ENCODE peak calls at places on chromosomes 4 and X, in four cellular contexts. I is kidney, O is endodermal cell, D is MM.1S. A is an unnamed sample.

GRCh38 chrX:45172890-45173289 is 27.8 kb downstream of the DIPK2B start:
- DNase-seq in O (no peak), I (no peak), D (no peak), A (no peak)

GRCh38 chr4:6532102-6532501 is 42.9 kb upstream of the MAN2B2 start:
- DNase-seq in I (no peak), O (no peak), D (no peak), A (no peak)

GRCh38 chr4:182643801-182644311 is 273.3 kb downstream of the DCTD start:
- DNase-seq in O (no peak), I (no peak), D (no peak), A (peak; percentile 69)

GRCh38 chrX:47651043-47651905 is 911 bp upstream of the ELK1 start:
- DNase-seq in O (no peak), D (no peak), I (no peak), A (no peak)

GRCh38 chr4:757111-757510 is 51.5 kb downstream of the PCGF3 start:
- DNase-seq in I (no peak), O (no peak), D (no peak), A (no peak)

GRCh38 chr4:36485885-36486284 is 204.5 kb downstream of the DTHD1 start:
- DNase-seq in D (no peak), I (no peak), O (no peak), A (no peak)

GRCh38 chr4:97432551-97432950 is 710.7 kb downstream of the STPG2 start:
- DNase-seq in D (no peak), I (no peak), O (no peak), A (no peak)

GRCh38 chrX:46840946-46841740 is 4.3 kb downstream of the RP2 start:
- DNase-seq in O (no peak), I (no peak), D (no peak), A (no peak)

GRCh38 chrX:77446029-77446585 is 1.1 kb upstream of the FGF16 start:
- DNase-seq in D (peak; percentile 14), I (peak; percentile 72), O (peak; percentile 83), A (peak; percentile 15)

GRCh38 chr4:145557720-145558119 is 61.5 kb upstream of the MMAA start:
- DNase-seq in D (peak; percentile 77), I (peak; percentile 76), O (peak; percentile 89), A (peak; percentile 66)

GRCh38 chr4:6532658-6533057 is 42.3 kb upstream of the MAN2B2 start:
- DNase-seq in O (no peak), D (no peak), I (no peak), A (no peak)

DNA sequence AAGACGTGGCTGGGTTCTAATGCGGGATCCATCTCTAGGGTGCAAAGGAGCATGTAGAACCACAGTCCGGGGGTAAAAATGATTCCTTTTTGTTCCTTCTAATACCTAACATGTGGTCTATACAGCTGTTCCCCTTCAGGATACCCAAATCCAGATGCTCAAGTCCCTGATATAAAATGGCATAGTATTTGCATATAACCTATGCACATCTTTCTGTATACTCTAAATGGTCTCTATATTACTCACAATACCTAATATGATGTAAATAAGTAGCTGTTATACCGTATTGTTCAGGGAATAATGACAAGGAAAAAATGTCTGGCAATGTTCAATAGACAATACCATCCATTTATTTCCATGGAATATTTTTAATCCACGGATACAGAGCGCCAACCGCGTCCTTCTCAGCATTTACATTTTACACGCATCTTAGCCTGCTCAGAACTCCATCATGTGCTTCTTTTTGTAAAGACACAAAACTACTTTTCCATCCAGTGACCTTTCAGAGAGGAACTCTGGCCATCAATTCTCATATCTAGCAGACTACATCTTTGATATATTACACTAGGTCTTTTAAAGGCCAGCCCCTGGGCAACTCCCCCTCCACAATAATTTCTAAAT is 31.9 kb downstream of the ACSL1 start:
- DNase-seq in D (no peak), O (no peak), I (no peak), A (no peak)
- H3K27ac ChIP-seq in D (no peak overlapping the region), O (no peak overlapping the region), I (no peak overlapping the region), A (peak overlapping the region; percentile 79)

GRCh38 chrX:107738272-107738671 is 37.3 kb downstream of the TSC22D3 start:
- DNase-seq in I (no peak), D (no peak), O (peak; percentile 55), A (no peak)
- H3K4me1 ChIP-seq in I (peaks cover 27% of the 10 kb centered on the region), D (peaks cover 14% of the 10 kb centered on the region), O (no peaks in the 10 kb centered on the region), A (peaks cover 96% of the 10 kb centered on the region)

GRCh38 chr4:56742080-56742871 is 61.2 kb upstream of the HOPX start:
- DNase-seq in O (no peak), I (no peak), D (no peak), A (no peak)
- H3K27ac ChIP-seq in O (no peak overlapping the region), I (no peak overlapping the region), D (no peak overlapping the region), A (no peak overlapping the region)

GRCh38 chr4:38856524-38857337 is at the start of gene TLR6:
- DNase-seq in O (peak; percentile 82), I (no peak), D (peak; percentile 91), A (peak; percentile 53)
- H3K4me1 ChIP-seq in O (no peaks in the 10 kb centered on the region), I (no peaks in the 10 kb centered on the region), D (peaks cover 24% of the 10 kb centered on the region), A (peaks cover 30% of the 10 kb centered on the region)

DNA sequence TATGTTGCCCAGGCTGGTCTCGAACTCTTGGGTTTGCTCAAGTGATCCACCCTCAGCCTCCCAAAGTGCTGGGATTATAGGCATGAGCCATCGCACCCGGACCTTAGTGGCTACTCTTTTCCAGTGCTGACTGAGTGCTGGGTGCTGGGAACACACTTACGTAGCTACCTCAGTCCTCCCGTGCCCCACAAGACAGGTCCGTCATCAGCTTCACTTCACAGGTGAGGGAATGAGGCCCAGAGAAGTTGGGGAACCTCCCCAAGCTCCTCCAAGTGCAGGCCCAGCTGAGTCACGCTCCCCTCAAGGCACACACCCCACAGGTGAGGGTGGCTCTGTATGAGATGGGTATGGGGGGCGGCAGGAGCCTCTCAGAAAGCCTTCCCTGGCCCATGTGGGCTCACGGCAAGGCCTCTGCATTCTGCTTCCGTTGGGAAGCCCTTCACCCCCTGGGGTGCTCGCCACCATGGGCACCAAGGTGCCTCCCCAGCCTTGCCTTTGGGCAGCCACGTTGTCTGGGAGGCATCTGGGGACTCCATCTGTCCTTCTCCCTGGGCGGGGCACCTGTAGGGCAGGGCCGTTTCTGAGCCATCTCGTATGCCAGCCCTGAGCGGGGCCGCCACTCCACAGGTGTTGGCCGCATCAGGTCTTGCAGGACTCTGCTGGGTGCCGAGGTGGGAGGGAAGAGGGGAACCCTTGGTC is 28.4 kb downstream of the NSG1 start:
- DNase-seq in O (no peak), I (peak; percentile 74), D (no peak), A (no peak)
- H3K27ac ChIP-seq in O (no peak overlapping the region), I (no peak overlapping the region), D (no peak overlapping the region), A (no peak overlapping the region)

DNA sequence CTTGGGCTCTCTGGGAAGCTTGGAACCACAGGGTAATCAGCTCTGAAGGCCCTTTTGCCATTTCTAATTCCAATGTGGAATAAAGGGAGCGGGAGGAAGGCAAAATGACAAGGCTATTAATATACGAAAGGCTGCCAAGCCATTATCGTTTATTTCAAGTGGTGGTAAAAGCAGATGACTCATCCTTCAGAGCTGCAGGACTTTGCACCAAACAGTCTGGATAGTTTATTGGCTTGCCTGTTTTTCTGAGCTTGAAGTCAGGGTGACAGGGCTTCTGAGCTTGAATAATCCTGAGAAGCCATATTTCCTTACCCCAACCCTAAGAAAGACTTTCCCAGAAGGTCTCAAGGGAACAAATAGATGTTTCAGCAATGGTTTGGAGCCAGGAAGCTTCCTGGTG is 7.7 kb upstream of the GABRE start:
- DNase-seq in I (no peak), O (no peak), D (no peak), A (no peak)
- H3K4me1 ChIP-seq in I (no peaks in the 10 kb centered on the region), O (no peaks in the 10 kb centered on the region), D (no peaks in the 10 kb centered on the region), A (peaks cover 4% of the 10 kb centered on the region)

GRCh38 chrX:35733879-35734278 is 64.3 kb upstream of the MAGEB16 start:
- DNase-seq in O (no peak), I (no peak), D (no peak), A (no peak)
- H3K27ac ChIP-seq in O (no peak overlapping the region), I (no peak overlapping the region), D (no peak overlapping the region), A (no peak overlapping the region)

DNA sequence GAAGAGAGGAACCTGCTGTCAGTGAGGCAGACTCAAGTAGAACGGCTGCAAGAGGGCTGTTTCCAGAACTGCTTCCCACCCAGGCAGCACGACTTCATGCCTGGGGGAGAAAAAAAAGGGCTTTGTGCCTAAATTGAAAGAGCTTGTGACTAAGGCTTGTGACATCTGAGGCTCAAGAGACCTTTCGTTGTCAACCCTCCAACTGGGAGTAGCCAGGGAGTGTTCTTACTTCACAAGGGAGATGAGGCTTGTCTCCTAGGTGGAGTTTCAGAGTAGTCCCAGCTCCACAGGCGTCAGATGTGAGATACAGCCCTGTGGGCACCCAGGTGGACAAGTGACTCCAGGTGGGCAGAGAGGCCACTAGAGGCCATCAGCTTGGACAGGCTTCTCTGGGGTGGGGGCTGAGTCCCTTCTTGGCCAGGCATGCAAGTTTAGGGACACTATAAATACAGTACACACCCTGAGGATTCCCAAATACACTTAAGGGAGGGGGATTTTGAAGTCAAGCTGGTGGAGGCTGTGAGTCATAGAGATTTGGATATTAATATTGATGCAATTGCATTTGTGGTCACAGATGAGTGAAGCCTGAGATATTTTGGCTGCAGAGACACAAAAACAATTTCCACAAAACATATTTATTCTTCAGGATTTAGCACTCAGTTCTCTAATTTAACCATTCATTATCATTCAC is 40.1 kb upstream of the SETD7 start:
- DNase-seq in O (peak; percentile 62), I (no peak), D (no peak), A (no peak)
- H3K4me1 ChIP-seq in O (peaks cover 15% of the 10 kb centered on the region), I (no peaks in the 10 kb centered on the region), D (no peaks in the 10 kb centered on the region), A (no peaks in the 10 kb centered on the region)

DNA sequence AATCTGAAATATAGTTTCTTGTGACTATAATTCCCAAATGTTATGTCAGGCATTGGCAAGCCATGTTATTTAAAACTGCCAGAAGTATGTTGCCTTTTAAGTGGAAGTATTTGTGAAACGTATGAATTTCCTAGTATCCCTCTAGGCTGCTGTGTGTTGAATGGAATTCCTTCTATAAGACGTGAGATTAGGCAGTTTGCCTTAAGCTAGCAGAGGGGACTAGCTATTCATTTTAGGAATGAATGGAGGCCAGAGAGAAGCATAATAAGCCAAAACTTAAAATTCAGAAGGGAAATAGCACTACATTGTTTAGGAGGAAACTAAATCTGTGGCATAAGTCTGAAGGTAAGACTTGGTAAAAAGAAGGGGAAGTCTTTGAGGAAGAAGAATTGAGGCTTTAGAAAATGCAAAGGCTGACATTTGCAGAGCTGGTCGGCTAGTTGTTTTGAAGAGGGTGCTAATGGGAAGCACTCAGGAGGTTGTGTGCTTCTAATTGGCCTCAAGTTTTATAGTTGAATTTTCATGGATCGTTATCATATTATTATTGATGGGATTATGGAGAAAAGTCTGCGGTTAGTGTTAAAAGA is 57.1 kb downstream of the TMEM131L start:
- DNase-seq in D (no peak), O (no peak), I (no peak), A (no peak)
- H3K27ac ChIP-seq in D (no peak overlapping the region), O (peak overlapping the region; percentile 34), I (no peak overlapping the region), A (peak overlapping the region; percentile 64)

GRCh38 chr4:82890602-82890912 is 396 bp downstream of the SEC31A start:
- DNase-seq in O (no peak), D (no peak), I (no peak), A (no peak)

GRCh38 chr4:82886145-82886942 is 4.6 kb downstream of the SEC31A start:
- DNase-seq in I (no peak), D (no peak), O (no peak), A (no peak)

GRCh38 chr4:82889287-82889686 is 1.7 kb downstream of the SEC31A start:
- DNase-seq in O (no peak), D (no peak), I (no peak), A (no peak)

GRCh38 chr4:82890913-82891727 is at the start of gene SEC31A:
- DNase-seq in D (peak; percentile 97), O (peak; percentile 99), I (peak; percentile 99), A (peak; percentile 96)

DNA sequence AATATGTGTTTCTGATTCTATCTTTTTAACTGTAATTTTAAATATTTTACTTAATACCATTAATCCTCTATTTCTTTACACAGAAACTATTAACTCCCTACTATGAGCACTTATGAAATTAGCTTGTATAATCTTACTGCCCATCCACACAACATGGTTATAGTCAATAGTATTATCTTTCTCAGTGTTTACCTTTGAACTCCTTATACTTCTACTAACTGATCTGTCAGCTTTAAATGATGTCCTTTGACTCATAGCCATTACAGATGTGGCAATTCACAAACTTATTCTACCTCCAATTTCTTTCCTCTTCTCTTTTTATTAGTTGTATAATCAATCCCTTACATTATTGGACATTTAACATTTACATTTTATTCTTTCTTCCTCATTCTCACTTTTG is 5.5 kb downstream of the SEC31A start:
- DNase-seq in D (no peak), I (no peak), O (no peak), A (no peak)
- H3K4me1 ChIP-seq in D (peaks cover 6% of the 10 kb centered on the region), I (peaks cover 18% of the 10 kb centered on the region), O (no peaks in the 10 kb centered on the region), A (peaks cover 74% of the 10 kb centered on the region)